ENCODE peak calls at places on chromosome 19, in nine cellular contexts. One of them, this sample, is unnamed.
A peak's percentile ranks its signal among the peaks of the same experiment; 100 is the strongest.

GRCh38 chr19:48852292-48852691 is 16.0 kb upstream of the HSD17B14 start:
- DNase-seq in transverse colon: no peak
- DNase-seq in K562: no peak
- DNase-seq in tibial nerve: no peak
- DNase-seq in upper lobe of left lung: no peak
- DNase-seq in A549: no peak
- DNase-seq in ovary: no peak
- DNase-seq in sigmoid colon: no peak
- DNase-seq in H1: no peak
- DNase-seq in this sample: no peak

GRCh38 chr19:30391554-30392551 is 19.7 kb downstream of the ZNF536 start:
- DNase-seq in transverse colon: no peak
- DNase-seq in K562: no peak
- DNase-seq in tibial nerve: no peak
- DNase-seq in upper lobe of left lung: no peak
- DNase-seq in A549: no peak
- DNase-seq in ovary: no peak
- DNase-seq in sigmoid colon: no peak
- DNase-seq in H1: peak; percentile 29
- DNase-seq in this sample: no peak

GRCh38 chr19:14672043-14672872 is 2.4 kb downstream of the ADGRE3 start:
- DNase-seq in transverse colon: no peak
- DNase-seq in K562: no peak
- DNase-seq in tibial nerve: no peak
- DNase-seq in upper lobe of left lung: peak; percentile 24
- DNase-seq in A549: no peak
- DNase-seq in ovary: no peak
- DNase-seq in sigmoid colon: no peak
- DNase-seq in H1: no peak
- DNase-seq in this sample: no peak

GRCh38 chr19:29294343-29294811 is 81.4 kb upstream of the UQCRFS1 start:
- DNase-seq in transverse colon: no peak
- DNase-seq in K562: no peak
- DNase-seq in tibial nerve: no peak
- DNase-seq in upper lobe of left lung: no peak
- DNase-seq in A549: no peak
- DNase-seq in ovary: no peak
- DNase-seq in sigmoid colon: no peak
- DNase-seq in H1: no peak
- DNase-seq in this sample: no peak

GRCh38 chr19:7200739-7201138 is 93.5 kb downstream of the INSR start:
- DNase-seq in transverse colon: no peak
- DNase-seq in K562: no peak
- DNase-seq in tibial nerve: no peak
- DNase-seq in upper lobe of left lung: no peak
- DNase-seq in A549: no peak
- DNase-seq in ovary: no peak
- DNase-seq in sigmoid colon: no peak
- DNase-seq in H1: no peak
- DNase-seq in this sample: no peak

GRCh38 chr19:40411125-40411842 is 1.9 kb downstream of the PRX start:
- DNase-seq in transverse colon: peak; percentile 40
- DNase-seq in K562: no peak
- DNase-seq in tibial nerve: no peak
- DNase-seq in upper lobe of left lung: peak; percentile 41
- DNase-seq in A549: no peak
- DNase-seq in ovary: no peak
- DNase-seq in sigmoid colon: no peak
- DNase-seq in H1: no peak
- DNase-seq in this sample: no peak

GRCh38 chr19:48033604-48034003 is 10.3 kb downstream of the CABP5 start:
- DNase-seq in transverse colon: no peak
- DNase-seq in K562: no peak
- DNase-seq in tibial nerve: no peak
- DNase-seq in upper lobe of left lung: no peak
- DNase-seq in A549: no peak
- DNase-seq in ovary: no peak
- DNase-seq in sigmoid colon: no peak
- DNase-seq in H1: no peak
- DNase-seq in this sample: no peak

GRCh38 chr19:11091343-11092153 is 2.3 kb downstream of the LDLR start:
- DNase-seq in transverse colon: peak; percentile 79
- DNase-seq in K562: peak; percentile 77
- DNase-seq in tibial nerve: peak; percentile 30
- DNase-seq in upper lobe of left lung: peak; percentile 72
- DNase-seq in A549: peak; percentile 50
- DNase-seq in ovary: peak; percentile 80
- DNase-seq in sigmoid colon: peak; percentile 89
- DNase-seq in H1: no peak
- DNase-seq in this sample: peak; percentile 67

GRCh38 chr19:49544154-49544553 is 16.4 kb downstream of the RCN3 start:
- DNase-seq in transverse colon: no peak
- DNase-seq in K562: no peak
- DNase-seq in tibial nerve: no peak
- DNase-seq in upper lobe of left lung: no peak
- DNase-seq in A549: no peak
- DNase-seq in ovary: no peak
- DNase-seq in sigmoid colon: no peak
- DNase-seq in H1: no peak
- DNase-seq in this sample: no peak

GRCh38 chr19:30105723-30106122 is 163.7 kb downstream of the URI1 start:
- DNase-seq in transverse colon: no peak
- DNase-seq in K562: no peak
- DNase-seq in tibial nerve: no peak
- DNase-seq in upper lobe of left lung: no peak
- DNase-seq in A549: no peak
- DNase-seq in ovary: no peak
- DNase-seq in sigmoid colon: no peak
- DNase-seq in H1: no peak
- DNase-seq in this sample: no peak

GRCh38 chr19:32201661-32202060 is 143.7 kb upstream of the ZNF507 start:
- DNase-seq in transverse colon: no peak
- DNase-seq in K562: no peak
- DNase-seq in tibial nerve: no peak
- DNase-seq in upper lobe of left lung: no peak
- DNase-seq in A549: no peak
- DNase-seq in ovary: no peak
- DNase-seq in sigmoid colon: no peak
- DNase-seq in H1: no peak
- DNase-seq in this sample: no peak

GRCh38 chr19:15265849-15266248 is 33.6 kb upstream of the EPHX3 start:
- DNase-seq in transverse colon: peak; percentile 75
- DNase-seq in K562: no peak
- DNase-seq in tibial nerve: peak; percentile 84
- DNase-seq in upper lobe of left lung: peak; percentile 83
- DNase-seq in A549: no peak
- DNase-seq in ovary: peak; percentile 95
- DNase-seq in sigmoid colon: peak; percentile 97
- DNase-seq in H1: no peak
- DNase-seq in this sample: peak; percentile 93

GRCh38 chr19:13155472-13156284 is 5.5 kb downstream of the IER2 start:
- DNase-seq in transverse colon: peak; percentile 88
- DNase-seq in K562: peak; percentile 88
- DNase-seq in tibial nerve: peak; percentile 71
- DNase-seq in upper lobe of left lung: peak; percentile 87
- DNase-seq in A549: no peak
- DNase-seq in ovary: peak; percentile 86
- DNase-seq in sigmoid colon: peak; percentile 91
- DNase-seq in H1: no peak
- DNase-seq in this sample: peak; percentile 86

GRCh38 chr19:39843919-39844793 is 2.0 kb downstream of the FBL start:
- DNase-seq in transverse colon: no peak
- DNase-seq in K562: peak; percentile 65
- DNase-seq in tibial nerve: no peak
- DNase-seq in upper lobe of left lung: no peak
- DNase-seq in A549: peak; percentile 89
- DNase-seq in ovary: no peak
- DNase-seq in sigmoid colon: no peak
- DNase-seq in H1: no peak
- DNase-seq in this sample: no peak

GRCh38 chr19:45821103-45821521 is 6.0 kb upstream of the RSPH6A start:
- DNase-seq in transverse colon: no peak
- DNase-seq in K562: no peak
- DNase-seq in tibial nerve: no peak
- DNase-seq in upper lobe of left lung: no peak
- DNase-seq in A549: no peak
- DNase-seq in ovary: no peak
- DNase-seq in sigmoid colon: no peak
- DNase-seq in H1: no peak
- DNase-seq in this sample: no peak

GRCh38 chr19:49987159-49987698 is 26.3 kb upstream of the SIGLEC11 start:
- DNase-seq in transverse colon: peak; percentile 86
- DNase-seq in K562: peak; percentile 92
- DNase-seq in tibial nerve: peak; percentile 77
- DNase-seq in upper lobe of left lung: peak; percentile 77
- DNase-seq in A549: peak; percentile 58
- DNase-seq in ovary: peak; percentile 90
- DNase-seq in sigmoid colon: peak; percentile 74
- DNase-seq in H1: peak; percentile 90
- DNase-seq in this sample: peak; percentile 84

DNA sequence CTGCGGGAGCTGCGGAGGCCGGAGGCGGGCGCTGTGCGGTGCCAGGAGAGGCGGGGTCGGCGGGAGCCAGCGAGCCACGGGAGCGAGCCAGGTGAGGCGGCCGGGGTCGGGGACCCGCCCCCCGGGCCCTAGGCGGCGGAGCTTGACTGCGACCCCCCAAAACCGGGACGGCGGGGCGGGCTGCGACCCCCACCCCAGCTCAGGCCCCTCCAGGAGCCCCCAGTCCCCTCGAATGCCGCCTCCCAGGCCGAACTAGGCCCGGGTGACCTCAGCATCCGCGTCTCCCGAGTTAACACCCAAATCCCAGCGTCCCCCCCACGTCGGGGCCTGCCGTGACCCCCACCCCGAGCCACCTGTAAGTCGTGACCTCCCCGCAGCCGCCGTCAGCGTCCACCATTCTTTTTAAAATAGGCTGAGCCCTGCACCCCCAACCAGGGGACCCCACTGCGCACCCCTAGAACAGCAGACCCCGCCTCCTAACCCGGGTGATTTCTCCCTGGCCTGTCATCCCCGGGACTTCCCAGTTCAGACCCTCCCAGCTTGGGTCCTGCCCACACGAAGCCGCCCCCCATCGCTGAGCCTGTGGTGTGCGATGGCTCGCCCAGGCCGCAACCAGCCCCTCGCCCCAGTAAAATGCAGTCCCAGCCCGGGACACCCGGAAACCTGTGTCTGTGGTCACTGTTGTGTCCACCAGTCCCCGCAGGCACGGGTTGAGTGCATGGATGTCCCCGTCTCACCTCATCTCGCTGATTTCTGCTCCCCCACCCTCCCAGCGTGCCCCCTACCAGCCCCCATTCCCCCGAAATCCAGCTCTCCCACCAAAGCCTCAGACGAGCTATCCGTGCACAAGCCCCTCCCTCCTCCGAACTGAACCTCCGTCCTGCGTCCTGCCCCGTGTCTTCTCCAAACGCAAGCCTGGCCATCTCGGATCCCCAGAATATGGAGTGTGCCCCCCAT is 551 bp downstream of the FZR1 start:
- DNase-seq in transverse colon: peak; percentile 39
- DNase-seq in K562: peak; percentile 28
- DNase-seq in tibial nerve: no peak
- DNase-seq in upper lobe of left lung: peak; percentile 30
- DNase-seq in A549: no peak
- DNase-seq in ovary: peak; percentile 64
- DNase-seq in sigmoid colon: peak; percentile 80
- DNase-seq in H1: no peak
- DNase-seq in this sample: peak; percentile 30
- TF ChIP-seq EP300 in transverse colon: no peak
- TF ChIP-seq EP300 in K562: no peak
- TF ChIP-seq EP300 in tibial nerve: no peak
- TF ChIP-seq EP300 in upper lobe of left lung: no peak
- TF ChIP-seq EP300 in A549: no peak
- TF ChIP-seq EP300 in ovary: no peak
- TF ChIP-seq EP300 in sigmoid colon: no peak
- TF ChIP-seq EP300 in H1: no peak
- TF ChIP-seq EP300 in this sample: no peak

GRCh38 chr19:16891696-16892382 is 3.0 kb downstream of the F2RL3 start:
- DNase-seq in transverse colon: no peak
- DNase-seq in K562: no peak
- DNase-seq in tibial nerve: no peak
- DNase-seq in upper lobe of left lung: no peak
- DNase-seq in A549: no peak
- DNase-seq in ovary: no peak
- DNase-seq in sigmoid colon: no peak
- DNase-seq in H1: no peak
- DNase-seq in this sample: no peak
- H3K4me1 ChIP-seq in transverse colon: peaks cover 9% of the 10 kb centered on the region
- H3K4me1 ChIP-seq in K562: peaks cover 93% of the 10 kb centered on the region
- H3K4me1 ChIP-seq in tibial nerve: peaks cover 28% of the 10 kb centered on the region
- H3K4me1 ChIP-seq in upper lobe of left lung: peaks cover 49% of the 10 kb centered on the region
- H3K4me1 ChIP-seq in A549: no peaks in the 10 kb centered on the region
- H3K4me1 ChIP-seq in ovary: peaks cover 10% of the 10 kb centered on the region
- H3K4me1 ChIP-seq in sigmoid colon: no peaks in the 10 kb centered on the region
- H3K4me1 ChIP-seq in H1: peaks cover 3% of the 10 kb centered on the region
- H3K4me1 ChIP-seq in this sample: peaks cover 14% of the 10 kb centered on the region

GRCh38 chr19:18856385-18857126 is 24.8 kb downstream of the UPF1 start:
- DNase-seq in transverse colon: no peak
- DNase-seq in K562: peak; percentile 40
- DNase-seq in tibial nerve: no peak
- DNase-seq in upper lobe of left lung: no peak
- DNase-seq in A549: no peak
- DNase-seq in ovary: no peak
- DNase-seq in sigmoid colon: no peak
- DNase-seq in H1: no peak
- DNase-seq in this sample: no peak
- TF ChIP-seq POLR2A in transverse colon: no peak
- TF ChIP-seq POLR2A in K562: no peak
- TF ChIP-seq POLR2A in tibial nerve: no peak
- TF ChIP-seq POLR2A in upper lobe of left lung: no peak
- TF ChIP-seq POLR2A in A549: no peak
- TF ChIP-seq POLR2A in ovary: no peak
- TF ChIP-seq POLR2A in sigmoid colon: no peak
- TF ChIP-seq POLR2A in H1: no peak
- TF ChIP-seq POLR2A in this sample: no peak

GRCh38 chr19:51146751-51147150 is 4.7 kb downstream of the SIGLEC7 start:
- DNase-seq in transverse colon: no peak
- DNase-seq in K562: no peak
- DNase-seq in tibial nerve: no peak
- DNase-seq in upper lobe of left lung: no peak
- DNase-seq in A549: no peak
- DNase-seq in ovary: no peak
- DNase-seq in sigmoid colon: no peak
- DNase-seq in H1: no peak
- DNase-seq in this sample: no peak

GRCh38 chr19:51150627-51151026 is 8.5 kb downstream of the SIGLEC7 start:
- DNase-seq in transverse colon: no peak
- DNase-seq in K562: no peak
- DNase-seq in tibial nerve: no peak
- DNase-seq in upper lobe of left lung: no peak
- DNase-seq in A549: no peak
- DNase-seq in ovary: no peak
- DNase-seq in sigmoid colon: no peak
- DNase-seq in H1: no peak
- DNase-seq in this sample: no peak

GRCh38 chr19:51147663-51148062 is 5.6 kb downstream of the SIGLEC7 start:
- DNase-seq in transverse colon: no peak
- DNase-seq in K562: peak; percentile 21
- DNase-seq in tibial nerve: no peak
- DNase-seq in upper lobe of left lung: no peak
- DNase-seq in A549: no peak
- DNase-seq in ovary: no peak
- DNase-seq in sigmoid colon: no peak
- DNase-seq in H1: no peak
- DNase-seq in this sample: no peak

GRCh38 chr19:51145926-51146493 is 3.9 kb downstream of the SIGLEC7 start:
- DNase-seq in transverse colon: no peak
- DNase-seq in K562: no peak
- DNase-seq in tibial nerve: no peak
- DNase-seq in upper lobe of left lung: no peak
- DNase-seq in A549: no peak
- DNase-seq in ovary: no peak
- DNase-seq in sigmoid colon: no peak
- DNase-seq in H1: no peak
- DNase-seq in this sample: no peak

GRCh38 chr19:51148571-51148970 is 6.5 kb downstream of the SIGLEC7 start:
- DNase-seq in transverse colon: no peak
- DNase-seq in K562: no peak
- DNase-seq in tibial nerve: no peak
- DNase-seq in upper lobe of left lung: no peak
- DNase-seq in A549: no peak
- DNase-seq in ovary: no peak
- DNase-seq in sigmoid colon: no peak
- DNase-seq in H1: no peak
- DNase-seq in this sample: no peak
- TF ChIP-seq EP300 in transverse colon: no peak
- TF ChIP-seq EP300 in K562: no peak
- TF ChIP-seq EP300 in tibial nerve: no peak
- TF ChIP-seq EP300 in upper lobe of left lung: no peak
- TF ChIP-seq EP300 in A549: no peak
- TF ChIP-seq EP300 in ovary: no peak
- TF ChIP-seq EP300 in sigmoid colon: no peak
- TF ChIP-seq EP300 in H1: no peak
- TF ChIP-seq EP300 in this sample: no peak

This sample was measured in stomach.